ENCODE peak calls at places on chromosomes 5 and 9, in eight cellular contexts. D, S, C, W, H, N, L and O are unnamed samples.

GRCh38 chr5:164617290-164617689 is 1111.9 kb downstream of the MAT2B start:
- DNase-seq in L (no peak), D (no peak), C (no peak), S (no peak), W (no peak), H (no peak), N (no peak), O (no peak)

GRCh38 chr5:76715734-76716455 is at the start of gene F2R:
- DNase-seq in N (no peak), L (peak), H (peak), C (peak), W (peak), S (no peak), D (peak), O (peak)

GRCh38 chr9:103755441-103755840 is 338.7 kb upstream of the SMC2 start:
- DNase-seq in D (no peak), L (no peak), W (no peak), N (no peak), S (no peak), H (no peak), C (no peak), O (no peak)

GRCh38 chr9:70861797-70862196 is 259.6 kb downstream of the TRPM3 start:
- DNase-seq in C (no peak), H (no peak), S (no peak), D (no peak), N (no peak), W (no peak), L (no peak), O (no peak)

GRCh38 chr9:70403166-70403565 is 11.3 kb downstream of the KLF9 start:
- DNase-seq in H (no peak), W (no peak), D (no peak), C (no peak), S (no peak), L (no peak), N (no peak), O (no peak)

GRCh38 chr9:120893585-120893857 is 16.5 kb upstream of the PHF19 start:
- DNase-seq in D (no peak), C (no peak), S (no peak), H (no peak), N (peak), W (no peak), L (no peak), O (no peak)

GRCh38 chr9:7799234-7799933 is at the start of gene DMAC1:
- DNase-seq in S (peak), H (peak), N (peak), C (peak), W (peak), L (peak), D (peak), O (peak)

GRCh38 chr5:104061707-104062106 is 499.1 kb upstream of the NUDT12 start:
- DNase-seq in W (no peak), C (no peak), L (no peak), S (no peak), D (no peak), N (no peak), H (no peak), O (no peak)

GRCh38 chr5:14401639-14402038 is 180.0 kb upstream of the OTULINL start:
- DNase-seq in C (no peak), H (no peak), S (no peak), D (no peak), W (no peak), N (no peak), L (no peak), O (no peak)

GRCh38 chr5:172523146-172523745 is 68.9 kb upstream of the SH3PXD2B start:
- DNase-seq in C (no peak), W (no peak), N (no peak), S (no peak), D (no peak), H (no peak), L (no peak), O (no peak)

GRCh38 chr5:545641-546375 is 21.6 kb upstream of the SLC9A3 start:
- DNase-seq in H (no peak), C (no peak), L (no peak), N (no peak), S (no peak), D (no peak), W (peak), O (no peak)

GRCh38 chr9:105439428-105439827 is 8.4 kb upstream of the FSD1L start:
- DNase-seq in N (no peak), D (no peak), H (no peak), L (no peak), W (no peak), S (no peak), C (no peak), O (no peak)

GRCh38 chr9:5949103-5949699 is 58.5 kb downstream of the MLANA start:
- DNase-seq in C (no peak), H (peak), S (no peak), W (no peak), L (peak), D (peak), N (no peak), O (no peak)

GRCh38 chr5:150853560-150853959 is 7.2 kb downstream of the IRGM start:
- DNase-seq in W (no peak), S (no peak), C (no peak), N (no peak), D (no peak), L (no peak), H (no peak), O (no peak)